ENCODE peak calls at places on chromosomes 16 and 17, in four cellular contexts. Z is body of pancreas, J is thoracic aorta, L is ACHN. A is an unnamed sample.

GRCh38 chr17:15510361-15510760 is 42.9 kb upstream of the CDRT4 start:
- DNase-seq in Z (no peak), J (peak; percentile 28), L (peak; percentile 12), A (no peak)

GRCh38 chr17:41440531-41441033 is at the start of gene KRT38:
- DNase-seq in Z (no peak), J (no peak), L (no peak), A (no peak)

GRCh38 chr17:36686123-36686669 is 84.8 kb downstream of the MRM1 start:
- DNase-seq in Z (no peak), J (no peak), L (no peak), A (no peak)

GRCh38 chr16:84843149-84844048 is 23.6 kb downstream of the CRISPLD2 start:
- DNase-seq in Z (no peak), J (no peak), L (no peak), A (no peak)

GRCh38 chr16:27515874-27516353 is 33.8 kb downstream of the GTF3C1 start:
- DNase-seq in Z (peak; percentile 43), J (no peak), L (peak; percentile 61), A (peak; percentile 27)

GRCh38 chr17:48751733-48752398 is 23.3 kb upstream of the HOXB13 start:
- DNase-seq in Z (no peak), J (no peak), L (no peak), A (no peak)

GRCh38 chr16:8855972-8856371 is 12.8 kb downstream of the CARHSP1 start:
- DNase-seq in Z (no peak), J (no peak), L (no peak), A (no peak)

GRCh38 chr17:38886643-38887010 is 16.8 kb downstream of the LASP1 start:
- DNase-seq in Z (no peak), J (no peak), L (no peak), A (no peak)

GRCh38 chr16:49587051-49587450 is 213.4 kb downstream of the C16orf78 start:
- DNase-seq in Z (no peak), J (no peak), L (no peak), A (no peak)

GRCh38 chr17:37322826-37323561 is 52.8 kb upstream of the C17orf78 start:
- DNase-seq in Z (no peak), J (no peak), L (no peak), A (no peak)

GRCh38 chr16:47197536-47198179 is 53.9 kb upstream of the NETO2 start:
- DNase-seq in Z (peak; percentile 13), J (no peak), L (no peak), A (no peak)

GRCh38 chr16:70512456-70512855 is 10.9 kb downstream of the COG4 start:
- DNase-seq in Z (no peak), J (no peak), L (peak; percentile 19), A (no peak)

A was measured in stomach.